ENCODE peak calls at places on chromosomes 6 and 20, in four cellular contexts. J is right lobe of liver, N is endothelial cell of umbilical vein, T is fibroblast of lung. Q is an unnamed sample.

GRCh38 chr20:37827605-37828004 is 75.3 kb upstream of the VSTM2L start:
- DNase-seq in J (no peak), N (no peak), T (no peak), Q (no peak)

GRCh38 chr6:154292855-154293519 is 63.6 kb downstream of the IPCEF1 start:
- DNase-seq in J (no peak), N (peak; percentile 85), T (peak; percentile 63), Q (peak; percentile 89)

GRCh38 chr6:26543953-26544352 is 5.8 kb downstream of the HMGN4 start:
- DNase-seq in J (no peak), N (peak; percentile 21), T (peak; percentile 37), Q (peak; percentile 29)

GRCh38 chr6:8947900-8948299 is 512.6 kb upstream of the SLC35B3 start:
- DNase-seq in J (no peak), N (no peak), T (no peak), Q (no peak)

GRCh38 chr6:151240861-151241642 is 1.3 kb downstream of the AKAP12 start:
- DNase-seq in J (peak; percentile 43), N (peak; percentile 66), T (peak; percentile 74), Q (peak; percentile 58)

GRCh38 chr20:45218636-45219035 is 2.5 kb upstream of the SEMG2 start:
- DNase-seq in J (no peak), N (no peak), T (no peak), Q (no peak)

GRCh38 chr6:1702580-1703051 is 92.9 kb downstream of the FOXC1 start:
- DNase-seq in J (no peak), N (no peak), T (no peak), Q (no peak)

GRCh38 chr6:121620002-121620740 is 184.7 kb downstream of the GJA1 start:
- DNase-seq in J (no peak), N (no peak), T (no peak), Q (no peak)

GRCh38 chr6:142566628-142567396 is 265.0 kb downstream of the ADGRG6 start:
- DNase-seq in J (no peak), N (peak; percentile 62), T (peak; percentile 63), Q (peak; percentile 58)

GRCh38 chr6:125952764-125953501 is 3.6 kb upstream of the HINT3 start:
- DNase-seq in J (peak; percentile 23), N (peak; percentile 59), T (no peak), Q (no peak)

GRCh38 chr6:31851485-31851832 is 11.2 kb downstream of the NEU1 start:
- DNase-seq in J (no peak), N (no peak), T (no peak), Q (no peak)

GRCh38 chr20:57025261-57025660 is 241.2 kb downstream of the BMP7 start:
- DNase-seq in J (no peak), N (no peak), T (no peak), Q (no peak)

DNA sequence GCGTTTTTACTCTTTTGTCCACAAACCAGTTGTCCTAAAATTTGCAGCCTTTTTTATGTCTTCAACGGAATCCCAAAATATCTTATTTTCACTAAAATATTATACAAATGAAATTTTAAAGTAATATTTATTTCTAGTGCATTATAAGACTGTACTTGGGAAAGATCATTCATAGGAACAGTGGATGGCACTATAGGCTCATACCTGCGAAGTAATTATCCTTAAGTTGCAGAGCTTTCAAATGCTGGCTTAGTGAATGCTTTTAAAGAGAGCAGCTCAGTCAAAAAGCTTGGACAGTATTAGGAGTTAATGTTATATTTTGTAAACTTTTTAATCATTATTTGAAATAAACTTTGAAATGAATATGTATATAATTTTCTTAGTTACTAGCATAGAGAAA is 254.9 kb downstream of the CDKAL1 start:
- DNase-seq in J (no peak), N (peak; percentile 18), T (peak; percentile 56), Q (peak; percentile 18)
- TF ChIP-seq CTCF in J (peak; percentile 32), N (no peak), T (no peak), Q (peak; percentile 4)

DNA sequence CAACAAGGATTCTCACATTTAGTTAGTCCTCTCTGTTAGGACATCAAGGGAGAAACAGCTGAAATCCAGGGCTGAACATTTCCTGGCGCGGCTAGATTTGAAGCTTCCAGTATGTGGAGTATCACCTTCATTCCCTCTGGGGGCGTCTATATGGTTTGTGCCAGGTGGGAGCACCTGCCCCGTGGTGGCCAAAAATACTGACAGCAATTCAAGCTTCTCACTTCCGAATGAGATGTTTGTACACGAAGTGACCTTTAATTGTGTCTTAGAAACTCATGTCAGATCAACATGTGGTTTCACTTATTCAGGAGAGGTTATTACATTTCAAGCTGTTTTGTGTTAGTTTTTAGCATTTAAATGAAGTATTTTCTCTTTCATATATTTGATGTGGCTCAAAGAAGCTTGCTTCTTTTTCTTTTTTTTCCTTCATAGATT is 67.3 kb upstream of the ZNF217 start:
- DNase-seq in J (no peak), N (no peak), T (peak; percentile 43), Q (no peak)
- H3K4me3 ChIP-seq in J (no peak overlapping the region), N (no peak overlapping the region), T (peak overlapping the region; percentile 49), Q (no peak overlapping the region)

DNA sequence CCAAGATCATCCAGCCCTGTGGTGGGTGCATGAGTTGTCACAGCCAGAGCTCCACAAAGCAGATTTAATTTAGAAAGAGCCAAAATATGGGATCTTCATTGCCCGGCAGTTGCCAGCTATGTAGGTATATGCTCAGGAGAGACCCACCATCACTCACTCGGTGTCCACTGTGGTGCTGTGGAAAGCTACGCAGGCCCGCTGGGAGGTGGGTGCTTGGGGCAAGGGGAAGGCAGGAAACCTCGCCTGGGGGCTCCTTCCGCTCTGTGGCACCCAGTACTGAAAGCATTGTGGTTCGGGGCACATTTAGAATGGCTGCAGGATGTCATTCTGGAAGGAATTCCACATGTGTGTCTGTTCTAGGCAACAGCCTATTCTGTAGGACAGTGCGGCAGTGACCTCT is 259.9 kb downstream of the TAF4 start:
- DNase-seq in J (no peak), N (no peak), T (no peak), Q (no peak)
- H3K27me3 ChIP-seq in J (no peaks in the 10 kb centered on the region), N (no peaks in the 10 kb centered on the region), T (peaks cover 23% of the 10 kb centered on the region), Q (no peaks in the 10 kb centered on the region)

GRCh38 chr20:34710568-34710839 is 6.4 kb downstream of the TP53INP2 start:
- DNase-seq in J (no peak), N (no peak), T (no peak), Q (no peak)

GRCh38 chr20:34708621-34709043 is 4.5 kb downstream of the TP53INP2 start:
- DNase-seq in J (peak; percentile 61), N (peak; percentile 66), T (peak; percentile 46), Q (no peak)

GRCh38 chr20:34710861-34711574 is 6.9 kb downstream of the TP53INP2 start:
- DNase-seq in J (no peak), N (no peak), T (no peak), Q (no peak)

GRCh38 chr20:34709044-34709835 is 5.1 kb downstream of the TP53INP2 start:
- DNase-seq in J (peak; percentile 86), N (peak; percentile 79), T (peak; percentile 86), Q (peak; percentile 55)

GRCh38 chr20:34709836-34710567 is 5.9 kb downstream of the TP53INP2 start:
- DNase-seq in J (peak; percentile 70), N (peak; percentile 86), T (no peak), Q (peak; percentile 24)
- TF ChIP-seq CTCF in J (peak; percentile 48), N (peak; percentile 17), T (no peak), Q (peak; percentile 37)

GRCh38 chr6:36954262-36954931 is at the start of gene PI16:
- DNase-seq in J (no peak), N (no peak), T (no peak), Q (no peak)

GRCh38 chr6:36955136-36955535 is 598 bp downstream of the PI16 start:
- DNase-seq in J (no peak), N (no peak), T (no peak), Q (no peak)

GRCh38 chr6:36956111-36956820 is 1.7 kb downstream of the PI16 start:
- DNase-seq in J (no peak), N (peak; percentile 29), T (no peak), Q (peak; percentile 85)

GRCh38 chr6:36953931-36954261 is 642 bp upstream of the PI16 start:
- DNase-seq in J (no peak), N (no peak), T (no peak), Q (no peak)

GRCh38 chr6:36955671-36956070 is 1.1 kb downstream of the PI16 start:
- DNase-seq in J (no peak), N (no peak), T (no peak), Q (no peak)
- H3K4me3 ChIP-seq in J (no peak overlapping the region), N (no peak overlapping the region), T (no peak overlapping the region), Q (no peak overlapping the region)

GRCh38 chr20:51021067-51022025 is 1.6 kb downstream of the KCNG1 start:
- DNase-seq in J (no peak), N (no peak), T (peak; percentile 30), Q (peak; percentile 44)

GRCh38 chr20:51017313-51017712 is 5.6 kb downstream of the KCNG1 start:
- DNase-seq in J (no peak), N (no peak), T (no peak), Q (no peak)

GRCh38 chr20:51022227-51022802 is 592 bp downstream of the KCNG1 start:
- DNase-seq in J (no peak), N (no peak), T (no peak), Q (no peak)

GRCh38 chr20:51020657-51021056 is 2.2 kb downstream of the KCNG1 start:
- DNase-seq in J (no peak), N (no peak), T (no peak), Q (no peak)

DNA sequence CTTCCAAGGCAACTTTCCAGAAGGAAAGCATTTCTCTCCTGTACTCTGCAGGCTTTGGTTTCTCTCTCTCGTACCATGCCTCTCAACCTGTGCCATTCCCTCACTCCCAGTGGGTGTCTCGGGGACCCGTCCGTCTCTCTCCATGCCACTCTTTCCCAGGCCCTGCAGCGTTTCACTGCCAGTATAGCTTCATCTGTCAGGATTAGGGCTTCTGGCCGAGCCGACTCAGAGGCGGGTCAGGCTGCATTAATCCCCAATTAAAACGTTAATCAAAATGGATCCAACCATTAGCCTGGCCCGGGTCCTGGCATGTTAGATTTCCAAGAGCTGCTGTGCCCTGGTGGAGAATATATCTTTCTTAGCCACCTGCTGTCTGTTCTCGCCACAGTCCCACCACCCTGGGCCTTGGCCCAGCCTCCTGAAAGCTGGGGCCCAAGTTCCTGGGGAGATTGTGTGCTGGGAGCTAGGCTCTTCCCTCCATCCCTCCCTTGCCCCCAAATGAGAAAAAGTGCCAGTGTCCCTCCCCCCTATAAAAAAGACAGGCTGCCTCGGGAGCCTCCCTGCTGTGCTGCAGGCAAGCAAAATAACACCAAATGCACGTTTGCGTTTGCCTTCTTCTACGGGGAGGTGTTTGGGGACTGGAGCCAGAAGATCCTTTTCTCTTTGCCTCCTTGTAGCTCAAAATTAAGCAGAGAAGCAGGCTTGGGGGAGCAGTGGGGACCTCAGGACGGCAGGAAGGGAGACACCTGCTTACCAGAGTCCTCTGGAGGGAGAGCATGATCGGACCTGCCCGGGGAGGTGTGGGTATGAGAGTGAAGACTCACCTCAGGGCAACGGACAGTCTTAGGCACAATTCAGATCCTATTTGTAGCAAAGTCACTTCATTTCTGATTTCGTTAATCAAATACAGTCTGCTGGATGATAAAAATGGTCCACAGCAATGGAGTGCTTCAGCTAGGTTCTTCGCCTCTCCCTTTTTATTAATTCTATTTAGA is 3.0 kb downstream of the KCNG1 start:
- DNase-seq in J (no peak), N (no peak), T (no peak), Q (peak; percentile 55)
- H3K27me3 ChIP-seq in J (peaks cover 16% of the 10 kb centered on the region), N (peaks cover 46% of the 10 kb centered on the region), T (peaks cover 18% of the 10 kb centered on the region), Q (peaks cover 11% of the 10 kb centered on the region)